ENCODE peak calls at places on chromosomes 13 and 19, in six cellular contexts. M, V, Z, Y, W and I are unnamed samples.
A peak's percentile ranks its signal among the peaks of the same experiment; 100 is the strongest.

GRCh38 chr13:113361406-113361805 is 2.5 kb downstream of the GRTP1 start:
- DNase-seq in M (no peak), V (no peak), Z (no peak), Y (no peak), W (no peak), I (no peak)

GRCh38 chr19:29855087-29855486 is 43.3 kb downstream of the CCNE1 start:
- DNase-seq in M (no peak), V (no peak), Z (no peak), Y (no peak), W (no peak), I (no peak)

GRCh38 chr13:94224670-94225069 is 254.8 kb downstream of the DCT start:
- DNase-seq in M (no peak), V (no peak), Z (no peak), Y (no peak), W (no peak), I (no peak)

GRCh38 chr13:32428581-32429072 is 697 bp upstream of the N4BP2L1 start:
- DNase-seq in M (no peak), V (no peak), Z (no peak), Y (no peak), W (no peak), I (no peak)

GRCh38 chr13:99151516-99151915 is 49.1 kb upstream of the UBAC2 start:
- DNase-seq in M (no peak), V (no peak), Z (no peak), Y (no peak), W (no peak), I (no peak)

GRCh38 chr13:28136916-28137315 is 1.4 kb upstream of the PAN3 start:
- DNase-seq in M (no peak), V (no peak), Z (no peak), Y (no peak), W (no peak), I (no peak)

GRCh38 chr19:54183431-54183830 is 5.9 kb downstream of the MBOAT7 start:
- DNase-seq in M (no peak), V (no peak), Z (no peak), Y (no peak), W (no peak), I (no peak)

GRCh38 chr13:28684257-28684656 is 25.3 kb downstream of the POMP start:
- DNase-seq in M (no peak), V (no peak), Z (no peak), Y (no peak), W (no peak), I (no peak)

GRCh38 chr13:36313047-36313969 is 15.7 kb upstream of the CCDC169 start:
- DNase-seq in M (no peak), V (no peak), Z (no peak), Y (no peak), W (no peak), I (no peak)

GRCh38 chr13:113936566-113936965 is 37.3 kb downstream of the C13orf46 start:
- DNase-seq in M (no peak), V (no peak), Z (no peak), Y (no peak), W (no peak), I (no peak)

GRCh38 chr13:27920677-27921420 is 1.0 kb downstream of the PDX1 start:
- DNase-seq in M (no peak), V (no peak), Z (no peak), Y (no peak), W (no peak), I (no peak)

GRCh38 chr13:32639502-32640105 is 53.4 kb downstream of the PDS5B start:
- DNase-seq in M (peak; percentile 17), V (peak; percentile 41), Z (peak; percentile 54), Y (peak; percentile 39), W (no peak), I (peak; percentile 26)

GRCh38 chr19:38394488-38394887 is 6.0 kb downstream of the SPRED3 start:
- DNase-seq in M (no peak), V (peak; percentile 70), Z (no peak), Y (no peak), W (no peak), I (no peak)

GRCh38 chr19:33374406-33374703 is 846 bp downstream of the CEBPG start:
- DNase-seq in M (no peak), V (no peak), Z (no peak), Y (no peak), W (no peak), I (no peak)

GRCh38 chr13:97360610-97361009 is 73.4 kb upstream of the RAP2A start:
- DNase-seq in M (no peak), V (no peak), Z (no peak), Y (no peak), W (no peak), I (no peak)

GRCh38 chr19:18783958-18784785 is 6.9 kb downstream of the COMP start:
- DNase-seq in M (no peak), V (no peak), Z (no peak), Y (no peak), W (no peak), I (no peak)

GRCh38 chr13:74771964-74772363 is 637.8 kb upstream of the KLF12 start:
- DNase-seq in M (no peak), V (no peak), Z (no peak), Y (no peak), W (no peak), I (no peak)

GRCh38 chr13:110278859-110279258 is 28.1 kb downstream of the COL4A1 start:
- DNase-seq in M (no peak), V (no peak), Z (no peak), Y (no peak), W (no peak), I (no peak)

GRCh38 chr13:49859568-49859967 is 67.1 kb upstream of the KPNA3 start:
- DNase-seq in M (no peak), V (no peak), Z (no peak), Y (peak; percentile 79), W (no peak), I (no peak)

GRCh38 chr13:80802946-80803345 is 462.0 kb upstream of the SPRY2 start:
- DNase-seq in M (no peak), V (no peak), Z (no peak), Y (no peak), W (no peak), I (no peak)

GRCh38 chr19:31372245-31372781 is 23.1 kb upstream of the TSHZ3 start:
- DNase-seq in M (no peak), V (no peak), Z (no peak), Y (no peak), W (no peak), I (no peak)

GRCh38 chr13:52128714-52129700 is at the start of gene NEK5:
- DNase-seq in M (no peak), V (peak; percentile 42), Z (peak; percentile 72), Y (no peak), W (peak; percentile 58), I (no peak)

GRCh38 chr13:46554971-46555370 is 2.0 kb downstream of the LRCH1 start:
- DNase-seq in M (no peak), V (no peak), Z (no peak), Y (no peak), W (no peak), I (no peak)

GRCh38 chr13:75217949-75218348 is 264.0 kb downstream of the TBC1D4 start:
- DNase-seq in M (no peak), V (no peak), Z (no peak), Y (peak; percentile 31), W (no peak), I (no peak)

GRCh38 chr13:52378312-52378711 is 27.7 kb downstream of the THSD1 start:
- DNase-seq in M (no peak), V (no peak), Z (no peak), Y (no peak), W (no peak), I (no peak)

GRCh38 chr13:26561636-26562537 is 4.4 kb downstream of the WASF3 start:
- DNase-seq in M (no peak), V (no peak), Z (no peak), Y (no peak), W (no peak), I (no peak)

GRCh38 chr19:30224689-30225606 is 147.2 kb upstream of the ZNF536 start:
- DNase-seq in M (no peak), V (no peak), Z (no peak), Y (no peak), W (no peak), I (no peak)

GRCh38 chr19:31110331-31110730 is 238.9 kb downstream of the TSHZ3 start:
- DNase-seq in M (no peak), V (no peak), Z (no peak), Y (peak; percentile 29), W (no peak), I (no peak)

GRCh38 chr19:30402790-30403189 is 30.6 kb downstream of the ZNF536 start:
- DNase-seq in M (no peak), V (no peak), Z (no peak), Y (no peak), W (no peak), I (no peak)

GRCh38 chr19:18464646-18465045 is 26.7 kb upstream of the ISYNA1 start:
- DNase-seq in M (peak; percentile 65), V (no peak), Z (peak; percentile 80), Y (peak; percentile 91), W (peak; percentile 83), I (no peak)

GRCh38 chr19:38391911-38392464 is 3.5 kb downstream of the SPRED3 start:
- DNase-seq in M (no peak), V (no peak), Z (no peak), Y (no peak), W (no peak), I (no peak)